ENCODE peak calls at places on chromosome 19, in five cellular contexts. O, K, W, T and Z are unnamed samples.

GRCh38 chr19:2154587-2155075 is 3.3 kb upstream of the AP3D1 start:
- DNase-seq in O (no peak), K (no peak), W (no peak), T (peak), Z (no peak)

GRCh38 chr19:1106841-1107654 is 3.3 kb downstream of the GPX4 start:
- DNase-seq in O (peak), K (no peak), W (no peak), T (peak), Z (no peak)

GRCh38 chr19:5903054-5903501 is 512 bp downstream of the NDUFA11 start:
- DNase-seq in O (no peak), K (no peak), W (no peak), T (no peak), Z (no peak)

GRCh38 chr19:12668346-12668745 is 1.7 kb downstream of the WDR83 start:
- DNase-seq in O (no peak), K (no peak), W (no peak), T (no peak), Z (no peak)

GRCh38 chr19:39676004-39676403 is 20.3 kb downstream of the LGALS16 start:
- DNase-seq in O (peak), K (no peak), W (no peak), T (peak), Z (no peak)

GRCh38 chr19:2494447-2495129 is 18.7 kb downstream of the GADD45B start:
- DNase-seq in O (peak), K (peak), W (no peak), T (no peak), Z (peak)

GRCh38 chr19:3324405-3324856 is 42.0 kb upstream of the NFIC start:
- DNase-seq in O (peak), K (peak), W (no peak), T (no peak), Z (no peak)

GRCh38 chr19:7224205-7224833 is 69.9 kb downstream of the INSR start:
- DNase-seq in O (no peak), K (no peak), W (no peak), T (no peak), Z (peak)

GRCh38 chr19:1355258-1355973 is 28.3 kb upstream of the NDUFS7 start:
- DNase-seq in O (no peak), K (no peak), W (no peak), T (no peak), Z (no peak)

GRCh38 chr19:19319725-19320361 is 466 bp downstream of the SUGP1 start:
- DNase-seq in O (no peak), K (no peak), W (no peak), T (no peak), Z (no peak)

GRCh38 chr19:33456845-33457220 is 64.8 kb downstream of the PEPD start:
- DNase-seq in O (no peak), K (no peak), W (no peak), T (no peak), Z (no peak)

GRCh38 chr19:29714371-29714952 is 599 bp downstream of the C19orf12 start:
- DNase-seq in O (no peak), K (peak), W (no peak), T (peak), Z (no peak)

GRCh38 chr19:2051771-2052704 is 994 bp upstream of the MKNK2 start:
- DNase-seq in O (no peak), K (peak), W (no peak), T (peak), Z (no peak)

GRCh38 chr19:7500811-7501450 is 12.1 kb upstream of the PEX11G start:
- DNase-seq in O (peak), K (no peak), W (peak), T (no peak), Z (peak)

GRCh38 chr19:29708553-29709439 is 6.3 kb downstream of the C19orf12 start:
- DNase-seq in O (no peak), K (no peak), W (no peak), T (no peak), Z (no peak)

GRCh38 chr19:36441339-36441738 is 22.9 kb upstream of the ZFP82 start:
- DNase-seq in O (no peak), K (no peak), W (no peak), T (no peak), Z (no peak)

GRCh38 chr19:10691178-10691881 is 9.9 kb upstream of the QTRT1 start:
- DNase-seq in O (no peak), K (no peak), W (no peak), T (no peak), Z (no peak)

GRCh38 chr19:29524912-29525870 is 603 bp upstream of the VSTM2B start:
- DNase-seq in O (no peak), K (no peak), W (no peak), T (no peak), Z (peak)

GRCh38 chr19:18488838-18489626 is 32.8 kb downstream of the ELL start:
- DNase-seq in O (peak), K (no peak), W (no peak), T (no peak), Z (no peak)

GRCh38 chr19:18496167-18496979 is 25.5 kb downstream of the ELL start:
- DNase-seq in O (peak), K (peak), W (no peak), T (peak), Z (no peak)

GRCh38 chr19:2039959-2040646 is 10.9 kb downstream of the MKNK2 start:
- DNase-seq in O (no peak), K (no peak), W (peak), T (no peak), Z (no peak)

GRCh38 chr19:29884466-29884865 is 57.6 kb upstream of the URI1 start:
- DNase-seq in O (no peak), K (no peak), W (no peak), T (no peak), Z (no peak)

GRCh38 chr19:7507884-7508283 is 8.0 kb upstream of the ZNF358 start:
- DNase-seq in O (peak), K (no peak), W (no peak), T (peak), Z (peak)

GRCh38 chr19:1244693-1245451 is 3.3 kb downstream of the ATP5F1D start:
- DNase-seq in O (no peak), K (no peak), W (no peak), T (no peak), Z (no peak)

GRCh38 chr19:10769533-10770491 is 51.9 kb downstream of the DNM2 start:
- DNase-seq in O (peak), K (no peak), W (no peak), T (peak), Z (peak)

GRCh38 chr19:18776736-18777135 is 14.4 kb downstream of the COMP start:
- DNase-seq in O (no peak), K (no peak), W (no peak), T (no peak), Z (no peak)

GRCh38 chr19:2528543-2529173 is 52.7 kb downstream of the GADD45B start:
- DNase-seq in O (no peak), K (no peak), W (no peak), T (peak), Z (no peak)

GRCh38 chr19:28217064-28217463 is 995.9 kb downstream of the UQCRFS1 start:
- DNase-seq in O (no peak), K (no peak), W (no peak), T (no peak), Z (no peak)
- TF ChIP-seq CTCF in O (no peak), K (no peak), W (peak), T (no peak), Z (no peak)

GRCh38 chr19:55341191-55342043 is 1.7 kb downstream of the KMT5C start:
- DNase-seq in O (peak), K (no peak), W (no peak), T (peak), Z (no peak)

GRCh38 chr19:55340144-55340783 is 588 bp downstream of the KMT5C start:
- DNase-seq in O (peak), K (no peak), W (no peak), T (no peak), Z (no peak)

GRCh38 chr19:55342044-55342531 is 2.4 kb downstream of the KMT5C start:
- DNase-seq in O (no peak), K (no peak), W (no peak), T (no peak), Z (no peak)

GRCh38 chr19:55340784-55341147 is 1.1 kb downstream of the KMT5C start:
- DNase-seq in O (no peak), K (no peak), W (no peak), T (no peak), Z (peak)

GRCh38 chr19:55339225-55340143 is at the start of gene KMT5C:
- DNase-seq in O (peak), K (peak), W (peak), T (peak), Z (peak)
- TF ChIP-seq CTCF in O (no peak), K (no peak), W (peak), T (peak), Z (no peak)

GRCh38 chr19:16836906-16837362 is 7.7 kb downstream of the SIN3B start:
- DNase-seq in O (no peak), K (no peak), W (no peak), T (no peak), Z (no peak)

GRCh38 chr19:16831531-16831930 is 2.3 kb downstream of the SIN3B start:
- DNase-seq in O (no peak), K (no peak), W (no peak), T (no peak), Z (no peak)

GRCh38 chr19:16841391-16841926 is 12.3 kb downstream of the SIN3B start:
- DNase-seq in O (no peak), K (no peak), W (no peak), T (no peak), Z (peak)

GRCh38 chr19:16834747-16835146 is 5.5 kb downstream of the SIN3B start:
- DNase-seq in O (no peak), K (no peak), W (no peak), T (peak), Z (no peak)

GRCh38 chr19:16836115-16836905 is 7.1 kb downstream of the SIN3B start:
- DNase-seq in O (no peak), K (no peak), W (no peak), T (peak), Z (no peak)
- TF ChIP-seq CTCF in O (no peak), K (no peak), W (peak), T (no peak), Z (no peak)

GRCh38 chr19:48740705-48741030 is 258 bp upstream of the RASIP1 start:
- DNase-seq in O (no peak), K (no peak), W (no peak), T (no peak), Z (no peak)

GRCh38 chr19:48737360-48737998 is 2.9 kb downstream of the RASIP1 start:
- DNase-seq in O (peak), K (no peak), W (no peak), T (no peak), Z (no peak)

GRCh38 chr19:48739835-48740704 is at the start of gene RASIP1:
- DNase-seq in O (no peak), K (no peak), W (no peak), T (no peak), Z (no peak)

GRCh38 chr19:48739400-48739825 is 997 bp downstream of the RASIP1 start:
- DNase-seq in O (no peak), K (no peak), W (no peak), T (no peak), Z (no peak)

DNA sequence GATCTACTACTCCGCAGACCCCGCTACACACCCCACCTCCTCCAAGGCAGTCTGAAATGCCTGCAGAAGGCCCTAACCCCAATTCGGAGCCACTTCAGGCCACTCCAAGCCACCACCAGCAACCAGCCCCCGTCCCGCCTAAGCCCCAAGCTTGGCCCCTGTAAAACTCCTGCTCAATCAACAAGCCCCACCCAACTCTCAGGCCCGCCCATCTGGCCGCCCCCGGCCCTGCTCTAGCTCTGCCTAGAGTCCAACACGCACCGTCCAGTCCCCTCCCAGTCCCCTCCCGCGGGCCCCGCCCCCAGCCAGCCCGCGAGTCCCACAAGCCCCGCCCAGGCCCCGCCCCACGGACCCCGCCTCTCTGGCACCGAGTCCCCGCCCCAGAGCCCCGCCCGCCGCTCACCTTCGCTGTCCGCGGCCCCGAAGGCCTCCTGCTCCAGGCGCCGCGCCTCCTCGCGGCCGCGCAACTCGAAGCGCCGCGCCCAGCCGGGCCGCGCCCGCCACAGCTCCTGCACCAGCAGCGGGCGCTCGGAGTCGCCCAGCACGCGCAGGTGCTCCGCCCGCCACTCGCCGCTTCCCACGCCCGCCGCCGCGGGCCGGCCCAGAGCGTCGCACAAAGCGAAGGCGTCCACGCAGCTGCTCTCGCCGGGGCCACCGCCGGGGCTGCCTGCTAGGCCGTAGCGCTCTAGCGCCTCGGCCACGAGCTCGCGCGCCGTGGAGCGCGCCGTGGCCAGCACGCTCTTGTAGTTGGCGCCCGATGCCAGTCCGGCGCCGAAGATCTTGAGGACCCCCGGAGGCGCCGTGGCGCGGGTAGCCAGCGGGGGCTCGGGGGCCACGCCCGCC is 1.6 kb downstream of the RASIP1 start:
- DNase-seq in O (peak), K (peak), W (peak), T (peak), Z (peak)
- TF ChIP-seq CTCF in O (peak), K (no peak), W (peak), T (peak), Z (peak)

GRCh38 chr19:46515879-46516350 is 20.2 kb upstream of the PNMA8B start:
- DNase-seq in O (peak), K (peak), W (no peak), T (peak), Z (no peak)
- TF ChIP-seq CTCF in O (peak), K (peak), W (peak), T (peak), Z (peak)